ENCODE peak calls at places on chromosome 11, in nine cellular contexts. N is Caco-2, Z is A673, R is ovary, G is HCT116, E is body of pancreas, V is H1, Y is PC-9, D is H9. F is an unnamed sample.

GRCh38 chr11:119436093-119436492 is 13.1 kb upstream of the THY1 start:
- DNase-seq in Z (no peak), V (no peak), G (no peak), Y (no peak), D (no peak), E (no peak), R (no peak), N (no peak), F (no peak)

GRCh38 chr11:394034-394857 is at the start of gene PKP3:
- DNase-seq in D (peak; percentile 88), Z (no peak), G (peak; percentile 83), R (no peak), N (peak; percentile 97), V (no peak), Y (peak; percentile 91), E (peak; percentile 86), F (no peak)

GRCh38 chr11:118918686-118919280 is 6.9 kb downstream of the BCL9L start:
- DNase-seq in Z (no peak), R (peak; percentile 69), N (peak; percentile 86), D (no peak), V (peak; percentile 59), E (no peak), G (no peak), Y (no peak), F (no peak)

GRCh38 chr11:113161671-113162589 is 152.5 kb upstream of the TTC12 start:
- DNase-seq in G (no peak), V (no peak), N (no peak), Z (no peak), R (peak; percentile 48), D (no peak), Y (no peak), E (peak; percentile 18), F (no peak)

GRCh38 chr11:76706667-76707066 is 36.1 kb upstream of the LRRC32 start:
- DNase-seq in N (no peak), Z (no peak), E (no peak), D (no peak), Y (no peak), G (no peak), R (no peak), V (no peak), F (no peak)

GRCh38 chr11:31397239-31397834 is 27.7 kb downstream of the DNAJC24 start:
- DNase-seq in G (no peak), V (no peak), N (no peak), E (no peak), R (no peak), Y (no peak), D (no peak), Z (peak; percentile 69), F (no peak)

GRCh38 chr11:86176165-86176884 is 68.2 kb upstream of the EED start:
- DNase-seq in D (no peak), G (no peak), E (no peak), R (no peak), V (no peak), Y (peak; percentile 49), N (no peak), Z (no peak), F (no peak)

GRCh38 chr11:94746721-94747120 is 21.4 kb upstream of the AMOTL1 start:
- DNase-seq in E (peak; percentile 37), V (no peak), D (no peak), N (peak; percentile 84), G (no peak), Z (no peak), R (no peak), Y (peak; percentile 45), F (no peak)

GRCh38 chr11:87851234-87851633 is 324.0 kb downstream of the RAB38 start:
- DNase-seq in V (no peak), Z (no peak), G (no peak), Y (no peak), E (no peak), R (no peak), D (no peak), N (no peak), F (no peak)

GRCh38 chr11:94193288-94193687 is 64.6 kb downstream of the PANX1 start:
- DNase-seq in G (no peak), R (no peak), D (no peak), E (no peak), V (no peak), Z (no peak), Y (peak; percentile 4), N (no peak), F (no peak)

GRCh38 chr11:123430736-123431356 is 777 bp downstream of the GRAMD1B start:
- DNase-seq in D (peak; percentile 66), G (no peak), Z (peak; percentile 81), E (peak; percentile 19), V (peak; percentile 76), N (peak; percentile 40), Y (peak; percentile 33), R (peak; percentile 68), F (peak; percentile 70)

GRCh38 chr11:119389611-119390254 is 8.2 kb upstream of the USP2 start:
- DNase-seq in Y (no peak), V (peak; percentile 83), N (peak; percentile 77), G (no peak), D (peak; percentile 81), R (no peak), Z (no peak), E (peak; percentile 19), F (no peak)

GRCh38 chr11:34938621-34939020 is 22.2 kb downstream of the PDHX start:
- DNase-seq in E (no peak), N (no peak), Z (no peak), D (no peak), V (no peak), Y (no peak), R (no peak), G (no peak), F (no peak)

GRCh38 chr11:83317757-83318548 is 31.8 kb upstream of the CCDC90B start:
- DNase-seq in Z (no peak), Y (no peak), E (no peak), R (no peak), V (no peak), N (no peak), G (no peak), D (no peak), F (no peak)

GRCh38 chr11:75734491-75735180 is 17.0 kb downstream of the MOGAT2 start:
- DNase-seq in Y (no peak), E (no peak), G (no peak), V (no peak), N (peak; percentile 91), R (no peak), D (no peak), Z (peak; percentile 15), F (no peak)

GRCh38 chr11:2649848-2650247 is 49.9 kb downstream of the KCNQ1OT1 start:
- DNase-seq in N (no peak), Y (no peak), Z (no peak), V (no peak), D (no peak), G (no peak), R (no peak), E (no peak), F (no peak)

GRCh38 chr11:2651826-2652237 is 48.0 kb downstream of the KCNQ1OT1 start:
- DNase-seq in V (no peak), D (no peak), Z (no peak), G (no peak), Y (no peak), N (no peak), E (no peak), R (no peak), F (peak; percentile 49)

GRCh38 chr11:2650343-2650867 is 49.4 kb downstream of the KCNQ1OT1 start:
- DNase-seq in Y (no peak), V (no peak), D (no peak), N (no peak), G (no peak), Z (no peak), E (no peak), R (no peak), F (no peak)

GRCh38 chr11:2652362-2652761 is 47.4 kb downstream of the KCNQ1OT1 start:
- DNase-seq in E (no peak), N (no peak), Y (no peak), V (no peak), G (no peak), R (no peak), Z (no peak), D (no peak), F (no peak)

GRCh38 chr11:2651054-2651617 is 48.7 kb downstream of the KCNQ1OT1 start:
- DNase-seq in D (no peak), E (no peak), N (no peak), R (no peak), G (no peak), Z (no peak), Y (no peak), V (no peak), F (no peak)
- H3K9me3 ChIP-seq in D (peaks cover 54% of the 10 kb centered on the region), E (no peaks in the 10 kb centered on the region), N (peaks cover 86% of the 10 kb centered on the region), R (peaks cover 6% of the 10 kb centered on the region), G (peaks cover 10% of the 10 kb centered on the region), Z (peaks cover 97% of the 10 kb centered on the region), Y (peaks cover 56% of the 10 kb centered on the region), V (peaks cover 84% of the 10 kb centered on the region), F (peaks cover 100% of the 10 kb centered on the region)

GRCh38 chr11:129528296-129528695 is 152.6 kb downstream of the BARX2 start:
- DNase-seq in E (no peak), Z (no peak), Y (no peak), D (no peak), V (no peak), R (no peak), N (no peak), G (no peak), F (no peak)
- TF ChIP-seq CTCF in E (no peak), Z (no peak), Y (no peak), D (no peak), V (no peak), R (no peak), N (no peak), G (no peak), F (no peak)

GRCh38 chr11:116691779-116692178 is 81.0 kb downstream of the BUD13 start:
- DNase-seq in V (peak; percentile 95), R (peak; percentile 61), Y (peak; percentile 44), E (peak; percentile 49), N (peak; percentile 78), Z (peak; percentile 61), D (peak; percentile 78), G (peak; percentile 6), F (no peak)

GRCh38 chr11:116687458-116688201 is 85.2 kb downstream of the BUD13 start:
- DNase-seq in E (no peak), G (no peak), Z (no peak), N (peak; percentile 76), V (peak; percentile 87), D (peak; percentile 92), Y (no peak), R (no peak), F (no peak)

GRCh38 chr11:116688202-116688540 is 84.6 kb downstream of the BUD13 start:
- DNase-seq in R (no peak), Y (no peak), E (no peak), G (no peak), D (no peak), Z (no peak), V (no peak), N (no peak), F (no peak)

GRCh38 chr11:116690623-116691022 is 82.2 kb downstream of the BUD13 start:
- DNase-seq in V (no peak), G (no peak), R (no peak), N (no peak), D (no peak), E (no peak), Y (no peak), Z (no peak), F (no peak)

GRCh38 chr11:116689413-116690127 is 83.2 kb downstream of the BUD13 start:
- DNase-seq in G (no peak), N (peak; percentile 32), R (no peak), Y (no peak), D (no peak), Z (no peak), E (no peak), V (no peak), F (no peak)
- H3K9me3 ChIP-seq in G (no peaks in the 10 kb centered on the region), N (peaks cover 4% of the 10 kb centered on the region), R (no peaks in the 10 kb centered on the region), Y (no peaks in the 10 kb centered on the region), D (no peaks in the 10 kb centered on the region), Z (no peaks in the 10 kb centered on the region), E (no peaks in the 10 kb centered on the region), V (no peaks in the 10 kb centered on the region), F (no peaks in the 10 kb centered on the region)

GRCh38 chr11:120564573-120565301 is 53.2 kb downstream of the GRIK4 start:
- DNase-seq in E (peak; percentile 20), Y (no peak), N (peak; percentile 25), Z (peak; percentile 26), G (no peak), D (peak; percentile 47), V (no peak), R (peak; percentile 67), F (peak; percentile 45)
- TF ChIP-seq CTCF in E (no peak), Y (no peak), N (no peak), Z (peak; percentile 35), G (no peak), D (peak; percentile 26), V (peak; percentile 42), R (no peak), F (peak; percentile 17)